ENCODE peak calls at places on chromosomes 12 and 14, in five cellular contexts. One of them, this sample, is unnamed.

GRCh38 chr12:27177716-27178115 is 66.4 kb upstream of the STK38L start:
- DNase-seq in caudate nucleus: no peak
- DNase-seq in activated gamma-delta T cell: no peak
- DNase-seq in CD8-positive, alpha-beta T cell: no peak
- DNase-seq in suprapubic skin: no peak
- DNase-seq in this sample: peak; percentile 91

GRCh38 chr12:46221255-46222128 is 47.4 kb downstream of the SLC38A1 start:
- DNase-seq in CD8-positive, alpha-beta T cell: no peak
- DNase-seq in activated gamma-delta T cell: no peak
- DNase-seq in caudate nucleus: no peak
- DNase-seq in suprapubic skin: no peak
- DNase-seq in this sample: peak; percentile 27

GRCh38 chr14:89641495-89642162 is 224.6 kb upstream of the FOXN3 start:
- DNase-seq in caudate nucleus: no peak
- DNase-seq in CD8-positive, alpha-beta T cell: no peak
- DNase-seq in suprapubic skin: no peak
- DNase-seq in activated gamma-delta T cell: no peak
- DNase-seq in this sample: no peak

GRCh38 chr12:26666286-26666685 is 166.7 kb downstream of the ITPR2 start:
- DNase-seq in activated gamma-delta T cell: no peak
- DNase-seq in caudate nucleus: no peak
- DNase-seq in suprapubic skin: no peak
- DNase-seq in CD8-positive, alpha-beta T cell: no peak
- DNase-seq in this sample: no peak

GRCh38 chr12:124774462-124775167 is 89.0 kb downstream of the SCARB1 start:
- DNase-seq in CD8-positive, alpha-beta T cell: no peak
- DNase-seq in activated gamma-delta T cell: no peak
- DNase-seq in suprapubic skin: no peak
- DNase-seq in caudate nucleus: peak; percentile 50
- DNase-seq in this sample: peak; percentile 76

GRCh38 chr12:124769166-124769530 is 94.5 kb downstream of the SCARB1 start:
- DNase-seq in activated gamma-delta T cell: no peak
- DNase-seq in CD8-positive, alpha-beta T cell: no peak
- DNase-seq in caudate nucleus: no peak
- DNase-seq in suprapubic skin: no peak
- DNase-seq in this sample: no peak

GRCh38 chr14:96351986-96352385 is 11.2 kb downstream of the ATG2B start:
- DNase-seq in CD8-positive, alpha-beta T cell: no peak
- DNase-seq in caudate nucleus: no peak
- DNase-seq in suprapubic skin: no peak
- DNase-seq in activated gamma-delta T cell: no peak
- DNase-seq in this sample: no peak

GRCh38 chr12:22631863-22632463 is 7.0 kb downstream of the ETNK1 start:
- DNase-seq in activated gamma-delta T cell: no peak
- DNase-seq in suprapubic skin: no peak
- DNase-seq in CD8-positive, alpha-beta T cell: no peak
- DNase-seq in caudate nucleus: no peak
- DNase-seq in this sample: peak; percentile 31

GRCh38 chr12:116887897-116888296 is 6.7 kb upstream of the HRK start:
- DNase-seq in caudate nucleus: no peak
- DNase-seq in activated gamma-delta T cell: no peak
- DNase-seq in CD8-positive, alpha-beta T cell: no peak
- DNase-seq in suprapubic skin: no peak
- DNase-seq in this sample: no peak

GRCh38 chr12:104064031-104064841 is at the start of gene HCFC2:
- DNase-seq in CD8-positive, alpha-beta T cell: peak; percentile 82
- DNase-seq in caudate nucleus: peak; percentile 86
- DNase-seq in activated gamma-delta T cell: peak; percentile 82
- DNase-seq in suprapubic skin: peak; percentile 93
- DNase-seq in this sample: peak; percentile 90

GRCh38 chr14:33611405-33612183 is 339.3 kb downstream of the EGLN3 start:
- DNase-seq in suprapubic skin: no peak
- DNase-seq in CD8-positive, alpha-beta T cell: no peak
- DNase-seq in activated gamma-delta T cell: no peak
- DNase-seq in caudate nucleus: no peak
- DNase-seq in this sample: peak; percentile 69

GRCh38 chr12:119505001-119505400 is 88.6 kb upstream of the TMEM233 start:
- DNase-seq in CD8-positive, alpha-beta T cell: no peak
- DNase-seq in activated gamma-delta T cell: no peak
- DNase-seq in caudate nucleus: no peak
- DNase-seq in suprapubic skin: no peak
- DNase-seq in this sample: peak; percentile 15

GRCh38 chr14:95811813-95812212 is 64.8 kb upstream of the TUNAR start:
- DNase-seq in suprapubic skin: no peak
- DNase-seq in caudate nucleus: no peak
- DNase-seq in activated gamma-delta T cell: no peak
- DNase-seq in CD8-positive, alpha-beta T cell: no peak
- DNase-seq in this sample: no peak

GRCh38 chr12:95637471-95638155 is 86.3 kb upstream of the USP44 start:
- DNase-seq in activated gamma-delta T cell: no peak
- DNase-seq in CD8-positive, alpha-beta T cell: no peak
- DNase-seq in caudate nucleus: no peak
- DNase-seq in suprapubic skin: no peak
- DNase-seq in this sample: peak; percentile 87

GRCh38 chr12:5379737-5380496 is 52.0 kb upstream of the NTF3 start:
- DNase-seq in activated gamma-delta T cell: no peak
- DNase-seq in CD8-positive, alpha-beta T cell: no peak
- DNase-seq in suprapubic skin: no peak
- DNase-seq in caudate nucleus: no peak
- DNase-seq in this sample: peak; percentile 44

GRCh38 chr12:50024227-50024626 is 1.1 kb downstream of the RACGAP1 start:
- DNase-seq in activated gamma-delta T cell: no peak
- DNase-seq in CD8-positive, alpha-beta T cell: no peak
- DNase-seq in suprapubic skin: no peak
- DNase-seq in caudate nucleus: no peak
- DNase-seq in this sample: no peak

GRCh38 chr12:15728118-15728598 is 61.0 kb downstream of the EPS8 start:
- DNase-seq in caudate nucleus: no peak
- DNase-seq in activated gamma-delta T cell: no peak
- DNase-seq in suprapubic skin: no peak
- DNase-seq in CD8-positive, alpha-beta T cell: no peak
- DNase-seq in this sample: peak; percentile 74

GRCh38 chr12:4274396-4274959 is 916 bp downstream of the CCND2 start:
- DNase-seq in activated gamma-delta T cell: no peak
- DNase-seq in caudate nucleus: no peak
- DNase-seq in CD8-positive, alpha-beta T cell: no peak
- DNase-seq in suprapubic skin: no peak
- DNase-seq in this sample: no peak

GRCh38 chr12:89064780-89065179 is 287.5 kb downstream of the DUSP6 start:
- DNase-seq in caudate nucleus: no peak
- DNase-seq in suprapubic skin: no peak
- DNase-seq in activated gamma-delta T cell: no peak
- DNase-seq in CD8-positive, alpha-beta T cell: no peak
- DNase-seq in this sample: peak; percentile 96

This sample was measured in PC-3.